ENCODE peak calls at places on chromosomes 1 and 21, in nine cellular contexts. I, C, R, O, N, W, V, Y and P are unnamed samples.

GRCh38 chr21:35924714-35925301 is 135.5 kb downstream of the SETD4 start:
- DNase-seq in C (no peak), N (peak; percentile 23), O (no peak), R (peak; percentile 69), Y (peak; percentile 16), W (peak; percentile 91), V (no peak), I (no peak), P (peak; percentile 76)

GRCh38 chr21:42807938-42808613 is 71.3 kb downstream of the WDR4 start:
- DNase-seq in W (no peak), N (no peak), R (no peak), I (no peak), Y (no peak), V (no peak), O (no peak), C (no peak), P (no peak)

GRCh38 chr1:35756064-35756463 is 13.7 kb downstream of the CLSPN start:
- DNase-seq in V (no peak), I (no peak), R (no peak), O (no peak), N (no peak), C (no peak), W (no peak), Y (no peak), P (no peak)

GRCh38 chr1:207823880-207824566 is 72.2 kb downstream of the CD46 start:
- DNase-seq in W (peak; percentile 62), N (peak; percentile 95), C (peak; percentile 93), Y (no peak), V (peak; percentile 92), I (peak; percentile 81), O (no peak), R (peak; percentile 52), P (peak; percentile 96)

GRCh38 chr1:33972676-33973395 is 109.0 kb downstream of the HMGB4 start:
- DNase-seq in Y (no peak), O (no peak), N (peak; percentile 87), R (no peak), V (peak; percentile 68), W (no peak), I (no peak), C (no peak), P (peak; percentile 72)

GRCh38 chr1:160942926-160943325 is 11.7 kb downstream of the ITLN2 start:
- DNase-seq in R (no peak), V (no peak), N (no peak), C (no peak), Y (no peak), I (no peak), W (peak; percentile 18), O (no peak), P (no peak)

GRCh38 chr1:23422313-23422877 is 2.2 kb downstream of the TCEA3 start:
- DNase-seq in V (peak; percentile 86), C (peak; percentile 89), I (peak; percentile 76), Y (peak; percentile 77), R (peak; percentile 59), O (no peak), W (peak; percentile 83), N (peak; percentile 77), P (peak; percentile 90)

GRCh38 chr1:234839663-234840062 is 229.7 kb upstream of the IRF2BP2 start:
- DNase-seq in I (no peak), N (no peak), Y (no peak), O (no peak), R (no peak), W (peak; percentile 65), V (no peak), C (no peak), P (no peak)

GRCh38 chr1:51941528-51941927 is 49.0 kb downstream of the RAB3B start:
- DNase-seq in Y (no peak), O (no peak), W (no peak), R (no peak), C (no peak), V (no peak), N (no peak), I (no peak), P (no peak)

GRCh38 chr21:32525282-32525681 is 60.0 kb downstream of the TCP10L start:
- DNase-seq in R (no peak), W (no peak), I (no peak), N (no peak), C (no peak), V (no peak), Y (no peak), O (no peak), P (peak; percentile 54)

GRCh38 chr1:241990040-241990439 is 8.9 kb downstream of the MAP1LC3C start:
- DNase-seq in O (no peak), Y (peak; percentile 56), N (peak; percentile 96), C (peak; percentile 88), I (peak; percentile 90), W (no peak), V (peak; percentile 54), R (peak; percentile 64), P (peak; percentile 94)

GRCh38 chr1:18225236-18225904 is 117.8 kb downstream of the IGSF21 start:
- DNase-seq in V (no peak), N (no peak), C (no peak), O (no peak), W (no peak), I (no peak), Y (no peak), R (no peak), P (no peak)

DNA sequence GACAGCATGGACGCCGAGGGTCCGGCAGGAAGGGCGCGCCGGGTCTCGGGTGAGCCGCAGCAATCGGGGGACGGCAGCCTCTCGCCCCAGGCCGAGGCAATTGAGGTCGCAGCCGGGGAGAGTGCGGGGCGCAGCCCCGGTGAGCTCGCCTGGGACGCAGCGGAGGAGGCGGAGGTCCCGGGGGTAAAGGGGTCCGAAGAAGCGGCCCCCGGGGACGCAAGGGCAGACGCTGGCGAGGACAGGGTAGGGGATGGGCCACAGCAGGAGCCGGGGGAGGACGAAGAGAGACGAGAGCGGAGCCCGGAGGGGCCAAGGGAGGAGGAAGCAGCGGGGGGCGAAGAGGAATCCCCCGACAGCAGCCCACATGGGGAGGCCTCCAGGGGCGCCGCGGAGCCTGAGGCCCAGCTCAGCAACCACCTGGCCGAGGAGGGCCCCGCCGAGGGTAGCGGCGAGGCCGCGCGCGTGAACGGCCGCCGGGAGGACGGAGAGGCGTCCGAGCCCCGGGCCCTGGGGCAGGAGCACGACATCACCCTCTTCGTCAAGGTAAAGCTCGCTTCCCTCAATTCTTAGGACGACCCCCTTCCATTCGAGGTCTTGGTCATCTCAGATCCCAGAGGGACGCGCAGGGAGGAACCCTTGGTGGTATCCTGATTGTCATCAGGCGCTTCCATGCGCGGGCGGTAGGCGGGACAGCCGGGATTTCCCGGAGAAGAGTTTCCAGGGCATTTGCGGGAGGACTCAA is 1.6 kb downstream of the CLIC6 start:
- DNase-seq in N (no peak), R (no peak), O (peak; percentile 47), I (no peak), V (no peak), W (no peak), Y (no peak), C (no peak), P (no peak)
- TF ChIP-seq POLR2A in N (no peak), R (no peak), O (peak; percentile 6), I (no peak), V (no peak), W (no peak), Y (no peak), C (no peak), P (no peak)

DNA sequence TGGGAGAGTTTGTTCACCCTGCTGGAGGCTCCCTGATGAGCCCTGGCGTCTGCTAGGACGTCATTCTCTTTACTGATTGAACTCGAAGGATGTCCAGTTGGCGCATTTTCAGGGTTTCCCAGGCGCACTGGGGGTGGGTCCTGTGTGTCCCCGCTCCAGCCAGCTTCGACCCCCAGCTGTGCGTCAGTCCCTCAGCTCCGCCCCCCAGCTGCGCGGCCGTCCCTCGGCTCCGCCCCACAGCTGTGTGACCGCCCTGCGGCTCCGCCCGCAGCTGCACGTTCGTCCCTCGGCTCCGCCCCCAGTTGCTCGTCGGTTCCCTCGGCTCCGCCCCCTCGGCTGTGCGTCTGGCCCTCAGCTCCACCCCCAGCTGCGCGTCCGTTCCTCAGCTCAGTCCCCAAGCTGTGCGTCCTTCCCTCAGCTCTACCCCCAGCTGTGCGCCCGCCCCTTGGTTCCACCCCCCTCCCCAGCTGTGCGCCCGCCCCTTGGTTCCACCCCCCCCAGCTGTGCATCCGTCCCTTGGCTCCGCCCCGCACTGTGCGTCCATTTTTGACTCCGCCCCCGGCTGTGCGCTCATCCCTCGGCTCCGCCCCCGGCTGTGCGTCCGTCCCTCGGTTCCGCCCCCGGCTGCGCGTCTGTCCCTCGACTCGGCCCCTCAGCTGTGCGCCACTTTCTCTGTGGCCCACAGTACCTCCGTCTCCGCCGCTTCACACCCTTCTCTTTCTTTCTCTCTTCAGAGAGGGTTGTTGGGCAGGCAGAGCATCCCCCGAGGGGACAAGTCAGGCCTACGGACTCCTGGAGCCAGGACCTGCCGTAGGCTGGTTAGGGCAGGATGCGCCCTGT is 61.3 kb downstream of the FAAP20 start:
- DNase-seq in N (peak; percentile 98), R (peak; percentile 77), I (peak; percentile 99), V (peak; percentile 91), W (peak; percentile 96), O (peak; percentile 86), C (peak; percentile 99), Y (peak; percentile 99), P (peak; percentile 100)
- TF ChIP-seq POLR2A in N (peak; percentile 72), R (no peak), I (peak; percentile 65), V (peak; percentile 44), W (peak; percentile 36), O (no peak), C (peak; percentile 75), Y (no peak), P (peak; percentile 56)

DNA sequence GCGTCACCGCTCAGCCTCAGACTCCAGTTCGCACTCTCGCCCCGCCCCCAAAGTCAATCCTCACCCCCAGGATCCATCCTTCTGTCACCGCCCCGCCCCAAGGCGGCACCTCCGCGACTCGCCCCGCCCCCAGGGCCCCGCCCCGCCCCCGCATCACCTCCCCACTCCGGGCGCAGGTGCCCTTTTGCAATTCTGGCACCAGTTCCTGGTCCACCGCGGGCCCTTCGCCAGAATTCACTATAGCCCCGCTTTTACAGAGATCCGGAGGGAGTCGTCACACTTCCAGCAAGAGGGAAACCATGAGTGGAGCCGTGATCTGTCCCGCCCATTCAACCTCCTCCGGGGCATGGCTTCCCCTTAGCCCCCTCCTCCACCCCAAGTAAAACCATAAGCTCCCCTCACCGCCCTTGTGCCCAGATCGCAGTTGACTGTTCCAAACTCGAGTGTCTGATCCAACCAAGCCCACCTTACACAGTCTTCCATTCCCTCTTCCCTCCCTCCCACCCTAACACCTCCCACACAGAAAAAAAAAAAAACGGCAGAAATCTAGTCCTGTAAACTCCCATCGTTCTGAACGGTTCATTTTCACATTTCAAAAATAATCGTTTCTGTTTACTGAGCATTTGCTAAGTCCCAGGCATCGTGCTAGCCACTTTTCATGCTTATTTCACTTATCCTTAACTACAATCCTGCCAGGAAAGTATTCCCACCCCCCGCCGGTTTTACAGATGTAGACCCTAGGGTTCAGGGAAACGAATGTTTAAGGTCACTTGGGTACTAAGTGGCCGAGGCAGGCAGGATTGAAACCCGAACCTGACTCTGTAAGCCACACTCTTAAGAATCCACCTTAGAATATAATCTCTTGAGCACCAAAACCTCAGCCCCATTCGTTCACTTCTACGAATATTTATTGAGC is 1.3 kb upstream of the CASP9 start:
- DNase-seq in O (peak; percentile 78), N (peak; percentile 100), V (no peak), R (peak; percentile 64), C (peak; percentile 100), W (peak; percentile 96), Y (peak; percentile 93), I (peak; percentile 24), P (peak; percentile 73)
- TF ChIP-seq POLR2A in O (no peak), N (peak; percentile 29), V (no peak), R (no peak), C (no peak), W (no peak), Y (no peak), I (no peak), P (no peak)

DNA sequence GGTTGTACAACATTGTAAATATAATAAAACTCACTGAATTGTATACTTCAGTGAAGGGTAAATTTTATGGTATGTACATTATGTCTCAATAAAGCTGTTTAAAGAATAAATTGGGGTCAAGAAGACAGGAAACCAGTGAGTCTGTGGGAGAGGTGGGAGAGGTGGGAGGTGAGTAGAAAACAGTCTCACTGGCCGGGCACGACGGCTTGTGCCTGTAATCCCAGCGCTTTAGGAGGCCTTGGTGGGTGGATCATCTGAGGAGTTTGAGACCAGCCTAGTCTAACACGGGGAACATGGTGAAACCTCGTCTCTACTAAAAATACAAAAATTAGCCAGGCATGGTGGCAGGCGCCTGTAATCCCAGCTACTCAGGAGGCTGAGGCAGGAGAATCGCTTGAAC is 4.2 kb downstream of the MTMR11 start:
- DNase-seq in O (no peak), C (no peak), V (no peak), W (no peak), Y (no peak), R (no peak), N (no peak), I (no peak), P (no peak)
- TF ChIP-seq POLR2A in O (no peak), C (no peak), V (no peak), W (no peak), Y (no peak), R (no peak), N (no peak), I (no peak), P (no peak)